ENCODE peak calls at places on chromosome 21, in four cellular contexts. One of them, this sample, is unnamed.

GRCh38 chr21:46368533-46369285 is 44.8 kb downstream of the PCNT start:
- DNase-seq in K562: no peak
- DNase-seq in GM12878: peak
- DNase-seq in GM12891: peak
- DNase-seq in this sample: no peak

GRCh38 chr21:25456672-25457071 is 150.6 kb downstream of the MRPL39 start:
- DNase-seq in K562: no peak
- DNase-seq in GM12878: peak
- DNase-seq in GM12891: no peak
- DNase-seq in this sample: no peak

GRCh38 chr21:14989359-14989758 is 75.4 kb downstream of the NRIP1 start:
- DNase-seq in K562: no peak
- DNase-seq in GM12878: no peak
- DNase-seq in GM12891: no peak
- DNase-seq in this sample: no peak

GRCh38 chr21:41410361-41410760 is 15.7 kb upstream of the MX1 start:
- DNase-seq in K562: no peak
- DNase-seq in GM12878: no peak
- DNase-seq in GM12891: no peak
- DNase-seq in this sample: no peak

GRCh38 chr21:41612674-41613250 is 104.8 kb upstream of the TMPRSS2 start:
- DNase-seq in K562: peak
- DNase-seq in GM12878: no peak
- DNase-seq in GM12891: no peak
- DNase-seq in this sample: no peak

GRCh38 chr21:16058896-16059295 is 329.1 kb downstream of the USP25 start:
- DNase-seq in K562: no peak
- DNase-seq in GM12878: no peak
- DNase-seq in GM12891: no peak
- DNase-seq in this sample: no peak

GRCh38 chr21:34846601-34847112 is 177.9 kb downstream of the CLIC6 start:
- DNase-seq in K562: no peak
- DNase-seq in GM12878: no peak
- DNase-seq in GM12891: no peak
- DNase-seq in this sample: no peak

GRCh38 chr21:42006765-42007164 is 3.4 kb downstream of the ZBTB21 start:
- DNase-seq in K562: no peak
- DNase-seq in GM12878: no peak
- DNase-seq in GM12891: no peak
- DNase-seq in this sample: no peak

GRCh38 chr21:19807231-19807630 is 1191.0 kb upstream of the NCAM2 start:
- DNase-seq in K562: no peak
- DNase-seq in GM12878: no peak
- DNase-seq in GM12891: no peak
- DNase-seq in this sample: no peak

GRCh38 chr21:45916011-45916840 is 65.3 kb upstream of the COL6A1 start:
- DNase-seq in K562: no peak
- DNase-seq in GM12878: no peak
- DNase-seq in GM12891: no peak
- DNase-seq in this sample: no peak

GRCh38 chr21:32143222-32143939 is 135.5 kb downstream of the MIS18A start:
- DNase-seq in K562: no peak
- DNase-seq in GM12878: no peak
- DNase-seq in GM12891: no peak
- DNase-seq in this sample: no peak

GRCh38 chr21:21612446-21612845 is 614.2 kb downstream of the NCAM2 start:
- DNase-seq in K562: no peak
- DNase-seq in GM12878: no peak
- DNase-seq in GM12891: no peak
- DNase-seq in this sample: no peak

GRCh38 chr21:35423694-35424093 is 374.6 kb upstream of the RUNX1 start:
- DNase-seq in K562: no peak
- DNase-seq in GM12878: no peak
- DNase-seq in GM12891: no peak
- DNase-seq in this sample: no peak

GRCh38 chr21:8991088-8991907 is 1530.1 kb upstream of the TPTE start:
- DNase-seq in K562: no peak
- DNase-seq in GM12878: no peak
- DNase-seq in GM12891: no peak
- DNase-seq in this sample: no peak

GRCh38 chr21:24545807-24546361 is 1061.4 kb downstream of the MRPL39 start:
- DNase-seq in K562: no peak
- DNase-seq in GM12878: no peak
- DNase-seq in GM12891: no peak
- DNase-seq in this sample: no peak

GRCh38 chr21:29228306-29228705 is 70.4 kb upstream of the BACH1 start:
- DNase-seq in K562: no peak
- DNase-seq in GM12878: no peak
- DNase-seq in GM12891: no peak
- DNase-seq in this sample: peak

GRCh38 chr21:26719750-26720149 is 125.5 kb downstream of the ADAMTS1 start:
- DNase-seq in K562: no peak
- DNase-seq in GM12878: no peak
- DNase-seq in GM12891: no peak
- DNase-seq in this sample: no peak

GRCh38 chr21:41658321-41658720 is 108.5 kb downstream of the RIPK4 start:
- DNase-seq in K562: no peak
- DNase-seq in GM12878: no peak
- DNase-seq in GM12891: no peak
- DNase-seq in this sample: no peak

GRCh38 chr21:35730325-35730724 is 330.0 kb downstream of the SETD4 start:
- DNase-seq in K562: no peak
- DNase-seq in GM12878: no peak
- DNase-seq in GM12891: no peak
- DNase-seq in this sample: no peak

GRCh38 chr21:21897275-21897883 is 899.2 kb downstream of the NCAM2 start:
- DNase-seq in K562: no peak
- DNase-seq in GM12878: no peak
- DNase-seq in GM12891: no peak
- DNase-seq in this sample: no peak

GRCh38 chr21:14533555-14534400 is 12.3 kb downstream of the SAMSN1 start:
- DNase-seq in K562: no peak
- DNase-seq in GM12878: peak
- DNase-seq in GM12891: no peak
- DNase-seq in this sample: peak

GRCh38 chr21:14737922-14738321 is 191.8 kb upstream of the SAMSN1 start:
- DNase-seq in K562: no peak
- DNase-seq in GM12878: no peak
- DNase-seq in GM12891: no peak
- DNase-seq in this sample: peak

GRCh38 chr21:31873275-31873695 is 465 bp downstream of the HUNK start:
- DNase-seq in K562: no peak
- DNase-seq in GM12878: no peak
- DNase-seq in GM12891: no peak
- DNase-seq in this sample: no peak

GRCh38 chr21:31103571-31104265 is 65.4 kb upstream of the KRTAP19-8 start:
- DNase-seq in K562: no peak
- DNase-seq in GM12878: no peak
- DNase-seq in GM12891: no peak
- DNase-seq in this sample: no peak

GRCh38 chr21:42453301-42454220 is 42.5 kb downstream of the RSPH1 start:
- DNase-seq in K562: no peak
- DNase-seq in GM12878: no peak
- DNase-seq in GM12891: no peak
- DNase-seq in this sample: no peak

GRCh38 chr21:37225440-37225839 is 41.7 kb downstream of the VPS26C start:
- DNase-seq in K562: no peak
- DNase-seq in GM12878: no peak
- DNase-seq in GM12891: no peak
- DNase-seq in this sample: no peak

GRCh38 chr21:42382915-42383314 is 12.9 kb downstream of the TMPRSS3 start:
- DNase-seq in K562: no peak
- DNase-seq in GM12878: no peak
- DNase-seq in GM12891: no peak
- DNase-seq in this sample: no peak

GRCh38 chr21:17466166-17466565 is 46.7 kb upstream of the CXADR start:
- DNase-seq in K562: no peak
- DNase-seq in GM12878: no peak
- DNase-seq in GM12891: no peak
- DNase-seq in this sample: no peak

GRCh38 chr21:14620152-14620551 is 74.0 kb upstream of the SAMSN1 start:
- DNase-seq in K562: no peak
- DNase-seq in GM12878: no peak
- DNase-seq in GM12891: no peak
- DNase-seq in this sample: peak

GRCh38 chr21:41901099-41901498 is 22.0 kb upstream of the PRDM15 start:
- DNase-seq in K562: no peak
- DNase-seq in GM12878: no peak
- DNase-seq in GM12891: no peak
- DNase-seq in this sample: no peak

GRCh38 chr21:14877581-14878228 is 187.1 kb downstream of the NRIP1 start:
- DNase-seq in K562: no peak
- DNase-seq in GM12878: no peak
- DNase-seq in GM12891: no peak
- DNase-seq in this sample: no peak

GRCh38 chr21:36379236-36379635 is 6.0 kb upstream of the CHAF1B start:
- DNase-seq in K562: no peak
- DNase-seq in GM12878: no peak
- DNase-seq in GM12891: no peak
- DNase-seq in this sample: no peak

GRCh38 chr21:14259669-14260458 is 43.9 kb downstream of the RBM11 start:
- DNase-seq in K562: peak
- DNase-seq in GM12878: no peak
- DNase-seq in GM12891: no peak
- DNase-seq in this sample: peak

GRCh38 chr21:43800124-43800523 is 10.7 kb downstream of the RRP1 start:
- DNase-seq in K562: no peak
- DNase-seq in GM12878: no peak
- DNase-seq in GM12891: no peak
- DNase-seq in this sample: no peak
- TF ChIP-seq SPI1 in K562: no peak
- TF ChIP-seq SPI1 in GM12878: no peak
- TF ChIP-seq SPI1 in GM12891: no peak
- TF ChIP-seq SPI1 in this sample: no peak

GRCh38 chr21:44907966-44908364 is 12.7 kb downstream of the ITGB2 start:
- DNase-seq in K562: no peak
- DNase-seq in GM12878: no peak
- DNase-seq in GM12891: no peak
- DNase-seq in this sample: no peak
- TF ChIP-seq SPI1 in K562: peak
- TF ChIP-seq SPI1 in GM12878: no peak
- TF ChIP-seq SPI1 in GM12891: peak
- TF ChIP-seq SPI1 in this sample: peak

GRCh38 chr21:33265664-33266049 is 510 bp upstream of the IL10RB start:
- DNase-seq in K562: peak
- DNase-seq in GM12878: peak
- DNase-seq in GM12891: no peak
- DNase-seq in this sample: peak
- TF ChIP-seq SPI1 in K562: peak
- TF ChIP-seq SPI1 in GM12878: peak
- TF ChIP-seq SPI1 in GM12891: peak
- TF ChIP-seq SPI1 in this sample: peak

GRCh38 chr21:28089599-28090421 is 902.9 kb downstream of the LTN1 start:
- DNase-seq in K562: no peak
- DNase-seq in GM12878: no peak
- DNase-seq in GM12891: no peak
- DNase-seq in this sample: no peak

GRCh38 chr21:28090546-28090945 is 902.1 kb downstream of the LTN1 start:
- DNase-seq in K562: no peak
- DNase-seq in GM12878: no peak
- DNase-seq in GM12891: no peak
- DNase-seq in this sample: no peak

GRCh38 chr21:28086861-28087581 is 905.7 kb downstream of the LTN1 start:
- DNase-seq in K562: no peak
- DNase-seq in GM12878: no peak
- DNase-seq in GM12891: no peak
- DNase-seq in this sample: no peak

DNA sequence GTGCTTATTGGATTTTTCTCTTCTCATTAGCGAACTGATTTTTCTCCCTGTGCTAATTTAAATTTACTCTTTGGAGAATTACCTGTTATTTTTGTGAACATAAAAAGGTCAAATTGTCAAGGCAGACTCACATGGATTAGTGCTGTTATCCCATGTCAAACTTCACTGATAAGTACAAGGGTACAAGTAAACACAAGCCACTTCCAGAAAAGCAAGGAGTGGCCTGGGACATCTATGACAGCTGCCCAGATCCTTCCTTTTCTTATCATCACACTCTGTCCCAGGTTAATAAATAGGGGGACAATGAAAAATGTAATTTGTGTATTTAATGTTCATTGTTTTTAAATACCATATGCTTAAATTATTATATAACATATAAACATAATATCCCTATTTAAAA is 901.2 kb downstream of the LTN1 start:
- DNase-seq in K562: no peak
- DNase-seq in GM12878: no peak
- DNase-seq in GM12891: no peak
- DNase-seq in this sample: no peak
- TF ChIP-seq SPI1 in K562: no peak
- TF ChIP-seq SPI1 in GM12878: no peak
- TF ChIP-seq SPI1 in GM12891: no peak
- TF ChIP-seq SPI1 in this sample: no peak